ENCODE peak calls at places on chromosome 6, in four cellular contexts. One of them, this sample, is unnamed.
A peak's percentile ranks its signal among the peaks of the same experiment; 100 is the strongest.

GRCh38 chr6:43058511-43058910 is 723 bp downstream of the MRPL2 start:
- DNase-seq in tibial nerve: no peak
- DNase-seq in sigmoid colon: no peak
- DNase-seq in brain microvascular endothelial cell: no peak
- DNase-seq in this sample: no peak

GRCh38 chr6:28922841-28923317 is 906 bp downstream of the TRIM27 start:
- DNase-seq in tibial nerve: peak; percentile 27
- DNase-seq in sigmoid colon: no peak
- DNase-seq in brain microvascular endothelial cell: peak; percentile 23
- DNase-seq in this sample: no peak

GRCh38 chr6:157724960-157725741 is 97.9 kb upstream of the SNX9 start:
- DNase-seq in tibial nerve: no peak
- DNase-seq in sigmoid colon: no peak
- DNase-seq in brain microvascular endothelial cell: no peak
- DNase-seq in this sample: no peak

GRCh38 chr6:44238687-44239350 is 8.1 kb upstream of the HSP90AB1 start:
- DNase-seq in tibial nerve: no peak
- DNase-seq in sigmoid colon: no peak
- DNase-seq in brain microvascular endothelial cell: no peak
- DNase-seq in this sample: no peak

GRCh38 chr6:156928126-156928525 is 150.9 kb downstream of the ARID1B start:
- DNase-seq in tibial nerve: no peak
- DNase-seq in sigmoid colon: no peak
- DNase-seq in brain microvascular endothelial cell: no peak
- DNase-seq in this sample: no peak

GRCh38 chr6:582370-582769 is 74.5 kb downstream of the HUS1B start:
- DNase-seq in tibial nerve: no peak
- DNase-seq in sigmoid colon: no peak
- DNase-seq in brain microvascular endothelial cell: peak; percentile 49
- DNase-seq in this sample: no peak

GRCh38 chr6:41954668-41955067 is 13.1 kb upstream of the CCND3 start:
- DNase-seq in tibial nerve: no peak
- DNase-seq in sigmoid colon: no peak
- DNase-seq in brain microvascular endothelial cell: no peak
- DNase-seq in this sample: no peak

GRCh38 chr6:92684386-92684785 is 735.0 kb downstream of the EPHA7 start:
- DNase-seq in tibial nerve: no peak
- DNase-seq in sigmoid colon: no peak
- DNase-seq in brain microvascular endothelial cell: no peak
- DNase-seq in this sample: no peak

GRCh38 chr6:42339991-42340401 is 111.7 kb downstream of the TRERF1 start:
- DNase-seq in tibial nerve: no peak
- DNase-seq in sigmoid colon: no peak
- DNase-seq in brain microvascular endothelial cell: no peak
- DNase-seq in this sample: no peak

GRCh38 chr6:75481394-75481793 is 12.2 kb downstream of the FILIP1 start:
- DNase-seq in tibial nerve: no peak
- DNase-seq in sigmoid colon: no peak
- DNase-seq in brain microvascular endothelial cell: no peak
- DNase-seq in this sample: no peak

GRCh38 chr6:97026298-97026697 is 101.8 kb downstream of the KLHL32 start:
- DNase-seq in tibial nerve: no peak
- DNase-seq in sigmoid colon: no peak
- DNase-seq in brain microvascular endothelial cell: no peak
- DNase-seq in this sample: no peak

GRCh38 chr6:48736486-48737206 is 625.6 kb upstream of the PTCHD4 start:
- DNase-seq in tibial nerve: no peak
- DNase-seq in sigmoid colon: no peak
- DNase-seq in brain microvascular endothelial cell: peak; percentile 20
- DNase-seq in this sample: peak; percentile 70

GRCh38 chr6:157209865-157210530 is 113.3 kb downstream of the TMEM242 start:
- DNase-seq in tibial nerve: no peak
- DNase-seq in sigmoid colon: no peak
- DNase-seq in brain microvascular endothelial cell: no peak
- DNase-seq in this sample: no peak

GRCh38 chr6:56802570-56802969 is 152.3 kb upstream of the BEND6 start:
- DNase-seq in tibial nerve: no peak
- DNase-seq in sigmoid colon: no peak
- DNase-seq in brain microvascular endothelial cell: peak; percentile 38
- DNase-seq in this sample: no peak

GRCh38 chr6:15341311-15341710 is 95.4 kb downstream of the JARID2 start:
- DNase-seq in tibial nerve: no peak
- DNase-seq in sigmoid colon: no peak
- DNase-seq in brain microvascular endothelial cell: peak; percentile 26
- DNase-seq in this sample: no peak

GRCh38 chr6:101294676-101295075 is 98.8 kb upstream of the GRIK2 start:
- DNase-seq in tibial nerve: no peak
- DNase-seq in sigmoid colon: no peak
- DNase-seq in brain microvascular endothelial cell: peak; percentile 52
- DNase-seq in this sample: no peak

GRCh38 chr6:120005292-120005976 is 655.9 kb upstream of the MAN1A1 start:
- DNase-seq in tibial nerve: no peak
- DNase-seq in sigmoid colon: no peak
- DNase-seq in brain microvascular endothelial cell: no peak
- DNase-seq in this sample: no peak

GRCh38 chr6:22621028-22621427 is 51.7 kb downstream of the HDGFL1 start:
- DNase-seq in tibial nerve: no peak
- DNase-seq in sigmoid colon: no peak
- DNase-seq in brain microvascular endothelial cell: no peak
- DNase-seq in this sample: no peak

GRCh38 chr6:19380287-19380686 is 456.9 kb upstream of the ID4 start:
- DNase-seq in tibial nerve: no peak
- DNase-seq in sigmoid colon: no peak
- DNase-seq in brain microvascular endothelial cell: peak; percentile 32
- DNase-seq in this sample: no peak

GRCh38 chr6:167748458-167749379 is 78.0 kb upstream of the AFDN start:
- DNase-seq in tibial nerve: no peak
- DNase-seq in sigmoid colon: peak; percentile 56
- DNase-seq in brain microvascular endothelial cell: no peak
- DNase-seq in this sample: no peak

GRCh38 chr6:88573971-88574370 is 389.4 kb downstream of the RNGTT start:
- DNase-seq in tibial nerve: no peak
- DNase-seq in sigmoid colon: no peak
- DNase-seq in brain microvascular endothelial cell: no peak
- DNase-seq in this sample: no peak

GRCh38 chr6:163712569-163712966 is 298.1 kb downstream of the QKI start:
- DNase-seq in tibial nerve: no peak
- DNase-seq in sigmoid colon: no peak
- DNase-seq in brain microvascular endothelial cell: no peak
- DNase-seq in this sample: no peak

GRCh38 chr6:7107578-7108195 is at the start of gene RREB1:
- DNase-seq in tibial nerve: peak; percentile 75
- DNase-seq in sigmoid colon: peak; percentile 85
- DNase-seq in brain microvascular endothelial cell: peak; percentile 55
- DNase-seq in this sample: no peak

GRCh38 chr6:9388596-9388995 is 953.3 kb upstream of the SLC35B3 start:
- DNase-seq in tibial nerve: no peak
- DNase-seq in sigmoid colon: no peak
- DNase-seq in brain microvascular endothelial cell: no peak
- DNase-seq in this sample: no peak

GRCh38 chr6:149451361-149452061 is 33.3 kb downstream of the ZC3H12D start:
- DNase-seq in tibial nerve: no peak
- DNase-seq in sigmoid colon: no peak
- DNase-seq in brain microvascular endothelial cell: no peak
- DNase-seq in this sample: no peak

GRCh38 chr6:28353356-28353755 is 3.6 kb downstream of the ZKSCAN3 start:
- DNase-seq in tibial nerve: no peak
- DNase-seq in sigmoid colon: no peak
- DNase-seq in brain microvascular endothelial cell: no peak
- DNase-seq in this sample: no peak

GRCh38 chr6:37882724-37883413 is 63.3 kb downstream of the ZFAND3 start:
- DNase-seq in tibial nerve: no peak
- DNase-seq in sigmoid colon: no peak
- DNase-seq in brain microvascular endothelial cell: peak; percentile 72
- DNase-seq in this sample: peak; percentile 50

GRCh38 chr6:125444234-125444949 is 142.6 kb upstream of the HDDC2 start:
- DNase-seq in tibial nerve: peak; percentile 30
- DNase-seq in sigmoid colon: peak; percentile 67
- DNase-seq in brain microvascular endothelial cell: peak; percentile 43
- DNase-seq in this sample: no peak

GRCh38 chr6:44642870-44643522 is 255.5 kb downstream of the CDC5L start:
- DNase-seq in tibial nerve: no peak
- DNase-seq in sigmoid colon: no peak
- DNase-seq in brain microvascular endothelial cell: peak; percentile 48
- DNase-seq in this sample: no peak

GRCh38 chr6:105588116-105588710 is 185.3 kb upstream of the PREP start:
- DNase-seq in tibial nerve: no peak
- DNase-seq in sigmoid colon: no peak
- DNase-seq in brain microvascular endothelial cell: no peak
- DNase-seq in this sample: no peak

GRCh38 chr6:13472099-13472498 is 15.3 kb downstream of the GFOD1 start:
- DNase-seq in tibial nerve: no peak
- DNase-seq in sigmoid colon: no peak
- DNase-seq in brain microvascular endothelial cell: no peak
- DNase-seq in this sample: no peak

GRCh38 chr6:151452750-151453427 is 963 bp upstream of the RMND1 start:
- DNase-seq in tibial nerve: peak; percentile 22
- DNase-seq in sigmoid colon: no peak
- DNase-seq in brain microvascular endothelial cell: no peak
- DNase-seq in this sample: no peak

GRCh38 chr6:138572200-138572875 is 73.0 kb upstream of the NHSL1 start:
- DNase-seq in tibial nerve: peak; percentile 60
- DNase-seq in sigmoid colon: peak; percentile 88
- DNase-seq in brain microvascular endothelial cell: peak; percentile 91
- DNase-seq in this sample: no peak

GRCh38 chr6:161745128-161745527 is 471.3 kb upstream of the AGPAT4 start:
- DNase-seq in tibial nerve: no peak
- DNase-seq in sigmoid colon: no peak
- DNase-seq in brain microvascular endothelial cell: no peak
- DNase-seq in this sample: no peak

GRCh38 chr6:161749576-161749975 is 475.7 kb upstream of the AGPAT4 start:
- DNase-seq in tibial nerve: no peak
- DNase-seq in sigmoid colon: no peak
- DNase-seq in brain microvascular endothelial cell: no peak
- DNase-seq in this sample: no peak

GRCh38 chr6:161745594-161745993 is 471.7 kb upstream of the AGPAT4 start:
- DNase-seq in tibial nerve: no peak
- DNase-seq in sigmoid colon: no peak
- DNase-seq in brain microvascular endothelial cell: no peak
- DNase-seq in this sample: no peak

GRCh38 chr6:161750677-161751076 is 476.8 kb upstream of the AGPAT4 start:
- DNase-seq in tibial nerve: no peak
- DNase-seq in sigmoid colon: no peak
- DNase-seq in brain microvascular endothelial cell: no peak
- DNase-seq in this sample: no peak

GRCh38 chr6:161748535-161749386 is 474.9 kb upstream of the AGPAT4 start:
- DNase-seq in tibial nerve: peak; percentile 22
- DNase-seq in sigmoid colon: no peak
- DNase-seq in brain microvascular endothelial cell: peak; percentile 37
- DNase-seq in this sample: no peak
- TF ChIP-seq CTCF in tibial nerve: peak; percentile 38
- TF ChIP-seq CTCF in sigmoid colon: no peak
- TF ChIP-seq CTCF in brain microvascular endothelial cell: peak; percentile 73
- TF ChIP-seq CTCF in this sample: no peak

GRCh38 chr6:108779521-108779920 is 68.7 kb upstream of the ARMC2 start:
- DNase-seq in tibial nerve: no peak
- DNase-seq in sigmoid colon: no peak
- DNase-seq in brain microvascular endothelial cell: no peak
- DNase-seq in this sample: no peak
- H3K4me3 ChIP-seq in tibial nerve: no peak overlapping the region
- H3K4me3 ChIP-seq in sigmoid colon: no peak overlapping the region
- H3K4me3 ChIP-seq in brain microvascular endothelial cell: no peak overlapping the region
- H3K4me3 ChIP-seq in this sample: no peak overlapping the region

GRCh38 chr6:33279971-33280511 is 3.1 kb downstream of the B3GALT4 start:
- DNase-seq in tibial nerve: no peak
- DNase-seq in sigmoid colon: no peak
- DNase-seq in brain microvascular endothelial cell: peak; percentile 43
- DNase-seq in this sample: no peak
- TF ChIP-seq CTCF in tibial nerve: peak; percentile 18
- TF ChIP-seq CTCF in sigmoid colon: no peak
- TF ChIP-seq CTCF in brain microvascular endothelial cell: peak; percentile 89
- TF ChIP-seq CTCF in this sample: peak; percentile 72

DNA sequence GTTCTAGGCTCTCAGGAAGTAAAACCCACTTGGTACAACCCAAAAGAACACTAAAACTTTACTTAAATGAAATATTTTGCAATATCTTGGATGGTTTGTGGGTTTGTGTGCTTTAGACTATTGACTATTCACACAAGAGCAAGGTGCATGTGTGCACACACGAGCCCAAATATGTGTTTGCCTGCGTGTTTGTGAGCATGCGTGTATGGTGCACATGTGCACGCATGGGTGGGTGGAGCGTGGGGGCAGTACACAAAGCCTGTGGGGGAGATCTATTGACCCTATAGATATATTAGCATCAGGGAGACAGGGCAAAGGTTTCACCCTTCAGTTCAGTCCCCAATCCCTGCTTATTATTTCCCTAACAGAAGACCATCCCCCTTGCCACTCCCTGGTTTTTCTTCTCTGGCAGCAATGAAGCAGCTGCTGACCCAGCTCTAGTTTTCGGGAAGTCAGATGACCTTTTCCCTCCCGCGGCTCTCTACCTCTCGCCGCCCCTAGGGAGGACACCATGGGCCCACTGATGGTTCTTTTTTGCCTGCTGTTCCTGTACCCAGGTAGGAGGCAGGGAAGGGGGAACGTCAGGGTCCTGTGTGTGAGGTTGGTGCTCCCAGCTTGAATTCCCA is at the start of gene C2:
- DNase-seq in tibial nerve: no peak
- DNase-seq in sigmoid colon: no peak
- DNase-seq in brain microvascular endothelial cell: no peak
- DNase-seq in this sample: no peak
- H3K4me3 ChIP-seq in tibial nerve: peak within 1 kb of the TSS; percentile 34
- H3K4me3 ChIP-seq in sigmoid colon: peak within 1 kb of the TSS; percentile 31
- H3K4me3 ChIP-seq in brain microvascular endothelial cell: no peak within 1 kb of the TSS
- H3K4me3 ChIP-seq in this sample: no peak within 1 kb of the TSS

DNA sequence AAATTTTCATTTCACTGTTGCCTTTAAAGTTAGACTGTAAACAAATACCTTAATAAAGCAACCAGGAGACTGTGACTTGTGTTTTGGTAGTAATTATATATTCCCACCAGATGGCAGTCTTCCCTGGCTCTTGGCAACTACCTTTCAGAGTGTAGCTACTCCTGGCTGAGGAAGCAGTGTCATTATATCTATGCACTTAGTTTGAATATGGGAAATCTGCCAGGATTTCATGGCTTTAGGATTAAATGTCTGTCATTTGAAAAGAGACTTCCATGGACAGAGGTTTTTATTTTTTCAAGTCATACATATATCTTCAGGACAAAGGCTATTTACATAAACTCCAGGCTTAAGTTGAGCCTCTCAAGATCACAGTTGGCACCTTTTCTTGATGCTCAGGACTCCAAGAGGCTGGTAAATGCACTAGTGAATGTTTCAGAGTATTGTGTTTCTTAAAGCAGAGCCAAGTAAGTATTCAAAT is 160.1 kb downstream of the C6orf58 start:
- DNase-seq in tibial nerve: peak; percentile 41
- DNase-seq in sigmoid colon: no peak
- DNase-seq in brain microvascular endothelial cell: peak; percentile 74
- DNase-seq in this sample: peak; percentile 24
- TF ChIP-seq CTCF in tibial nerve: peak; percentile 54
- TF ChIP-seq CTCF in sigmoid colon: peak; percentile 46
- TF ChIP-seq CTCF in brain microvascular endothelial cell: peak; percentile 67
- TF ChIP-seq CTCF in this sample: peak; percentile 54

This sample was measured in AG04449.